ENCODE peak calls at places on chromosomes 6 and 20, in seven cellular contexts. One of them, this sample, is unnamed.

GRCh38 chr6:81241717-81242116 is 510.8 kb downstream of the TENT5A start:
- DNase-seq in AG09309: no peak
- DNase-seq in tibial nerve: no peak
- DNase-seq in skeletal muscle cell: no peak
- DNase-seq in endodermal cell: no peak
- DNase-seq in uterus: no peak
- DNase-seq in left ventricle myocardium inferior: no peak
- DNase-seq in this sample: peak

GRCh38 chr20:40807094-40807623 is 118.1 kb upstream of the MAFB start:
- DNase-seq in AG09309: no peak
- DNase-seq in tibial nerve: no peak
- DNase-seq in skeletal muscle cell: no peak
- DNase-seq in endodermal cell: peak
- DNase-seq in uterus: no peak
- DNase-seq in left ventricle myocardium inferior: no peak
- DNase-seq in this sample: no peak

GRCh38 chr6:29797120-29797519 is 30.5 kb upstream of the HLA-G start:
- DNase-seq in AG09309: peak
- DNase-seq in tibial nerve: no peak
- DNase-seq in skeletal muscle cell: peak
- DNase-seq in endodermal cell: no peak
- DNase-seq in uterus: no peak
- DNase-seq in left ventricle myocardium inferior: no peak
- DNase-seq in this sample: no peak

GRCh38 chr6:151548201-151548600 is 54.4 kb downstream of the CCDC170 start:
- DNase-seq in AG09309: no peak
- DNase-seq in tibial nerve: no peak
- DNase-seq in skeletal muscle cell: no peak
- DNase-seq in endodermal cell: no peak
- DNase-seq in uterus: no peak
- DNase-seq in left ventricle myocardium inferior: no peak
- DNase-seq in this sample: no peak

GRCh38 chr6:5213851-5214507 is 46.8 kb downstream of the LYRM4 start:
- DNase-seq in AG09309: no peak
- DNase-seq in tibial nerve: no peak
- DNase-seq in skeletal muscle cell: no peak
- DNase-seq in endodermal cell: no peak
- DNase-seq in uterus: no peak
- DNase-seq in left ventricle myocardium inferior: no peak
- DNase-seq in this sample: peak

GRCh38 chr20:35947489-35947888 is 6.8 kb downstream of the SCAND1 start:
- DNase-seq in AG09309: no peak
- DNase-seq in tibial nerve: no peak
- DNase-seq in skeletal muscle cell: no peak
- DNase-seq in endodermal cell: peak
- DNase-seq in uterus: no peak
- DNase-seq in left ventricle myocardium inferior: no peak
- DNase-seq in this sample: no peak

GRCh38 chr20:24672886-24673677 is 203.7 kb downstream of the SYNDIG1 start:
- DNase-seq in AG09309: peak
- DNase-seq in tibial nerve: no peak
- DNase-seq in skeletal muscle cell: peak
- DNase-seq in endodermal cell: no peak
- DNase-seq in uterus: no peak
- DNase-seq in left ventricle myocardium inferior: no peak
- DNase-seq in this sample: peak

GRCh38 chr6:89590133-89590532 is 48.4 kb downstream of the LYRM2 start:
- DNase-seq in AG09309: no peak
- DNase-seq in tibial nerve: no peak
- DNase-seq in skeletal muscle cell: no peak
- DNase-seq in endodermal cell: peak
- DNase-seq in uterus: no peak
- DNase-seq in left ventricle myocardium inferior: no peak
- DNase-seq in this sample: no peak

GRCh38 chr20:2460752-2461424 is 9.7 kb downstream of the SNRPB start:
- DNase-seq in AG09309: no peak
- DNase-seq in tibial nerve: no peak
- DNase-seq in skeletal muscle cell: no peak
- DNase-seq in endodermal cell: peak
- DNase-seq in uterus: no peak
- DNase-seq in left ventricle myocardium inferior: no peak
- DNase-seq in this sample: no peak

GRCh38 chr6:41732601-41733348 is 2.6 kb downstream of the TFEB start:
- DNase-seq in AG09309: no peak
- DNase-seq in tibial nerve: no peak
- DNase-seq in skeletal muscle cell: no peak
- DNase-seq in endodermal cell: peak
- DNase-seq in uterus: no peak
- DNase-seq in left ventricle myocardium inferior: no peak
- DNase-seq in this sample: peak

GRCh38 chr6:136774228-136775041 is 17.8 kb downstream of the MAP3K5 start:
- DNase-seq in AG09309: no peak
- DNase-seq in tibial nerve: no peak
- DNase-seq in skeletal muscle cell: no peak
- DNase-seq in endodermal cell: no peak
- DNase-seq in uterus: no peak
- DNase-seq in left ventricle myocardium inferior: no peak
- DNase-seq in this sample: peak

GRCh38 chr6:69719602-69720193 is 77.1 kb downstream of the LMBRD1 start:
- DNase-seq in AG09309: no peak
- DNase-seq in tibial nerve: no peak
- DNase-seq in skeletal muscle cell: no peak
- DNase-seq in endodermal cell: peak
- DNase-seq in uterus: no peak
- DNase-seq in left ventricle myocardium inferior: no peak
- DNase-seq in this sample: peak

GRCh38 chr6:137761072-137761471 is 106.0 kb upstream of the TNFAIP3 start:
- DNase-seq in AG09309: no peak
- DNase-seq in tibial nerve: no peak
- DNase-seq in skeletal muscle cell: no peak
- DNase-seq in endodermal cell: no peak
- DNase-seq in uterus: no peak
- DNase-seq in left ventricle myocardium inferior: no peak
- DNase-seq in this sample: no peak

GRCh38 chr6:119446623-119447008 is 97.1 kb upstream of the MAN1A1 start:
- DNase-seq in AG09309: peak
- DNase-seq in tibial nerve: no peak
- DNase-seq in skeletal muscle cell: peak
- DNase-seq in endodermal cell: no peak
- DNase-seq in uterus: peak
- DNase-seq in left ventricle myocardium inferior: no peak
- DNase-seq in this sample: peak

GRCh38 chr6:39848171-39848570 is 56.0 kb downstream of the DAAM2 start:
- DNase-seq in AG09309: no peak
- DNase-seq in tibial nerve: no peak
- DNase-seq in skeletal muscle cell: no peak
- DNase-seq in endodermal cell: no peak
- DNase-seq in uterus: no peak
- DNase-seq in left ventricle myocardium inferior: no peak
- DNase-seq in this sample: no peak

GRCh38 chr20:19885981-19886665 is 128.1 kb downstream of the RIN2 start:
- DNase-seq in AG09309: no peak
- DNase-seq in tibial nerve: no peak
- DNase-seq in skeletal muscle cell: no peak
- DNase-seq in endodermal cell: peak
- DNase-seq in uterus: peak
- DNase-seq in left ventricle myocardium inferior: peak
- DNase-seq in this sample: no peak

GRCh38 chr6:90586675-90587638 is at the start of gene MAP3K7:
- DNase-seq in AG09309: peak
- DNase-seq in tibial nerve: peak
- DNase-seq in skeletal muscle cell: peak
- DNase-seq in endodermal cell: peak
- DNase-seq in uterus: peak
- DNase-seq in left ventricle myocardium inferior: peak
- DNase-seq in this sample: peak

GRCh38 chr20:34023937-34024732 is 30.4 kb downstream of the RALY start:
- DNase-seq in AG09309: no peak
- DNase-seq in tibial nerve: no peak
- DNase-seq in skeletal muscle cell: peak
- DNase-seq in endodermal cell: no peak
- DNase-seq in uterus: no peak
- DNase-seq in left ventricle myocardium inferior: no peak
- DNase-seq in this sample: no peak

GRCh38 chr6:43884660-43885022 is 114.6 kb downstream of the VEGFA start:
- DNase-seq in AG09309: no peak
- DNase-seq in tibial nerve: no peak
- DNase-seq in skeletal muscle cell: no peak
- DNase-seq in endodermal cell: no peak
- DNase-seq in uterus: no peak
- DNase-seq in left ventricle myocardium inferior: no peak
- DNase-seq in this sample: no peak

GRCh38 chr6:136403166-136403980 is 113.7 kb upstream of the BCLAF1 start:
- DNase-seq in AG09309: peak
- DNase-seq in tibial nerve: no peak
- DNase-seq in skeletal muscle cell: peak
- DNase-seq in endodermal cell: no peak
- DNase-seq in uterus: peak
- DNase-seq in left ventricle myocardium inferior: no peak
- DNase-seq in this sample: peak

GRCh38 chr6:55913213-55914195 is 38.1 kb upstream of the BMP5 start:
- DNase-seq in AG09309: no peak
- DNase-seq in tibial nerve: no peak
- DNase-seq in skeletal muscle cell: no peak
- DNase-seq in endodermal cell: peak
- DNase-seq in uterus: no peak
- DNase-seq in left ventricle myocardium inferior: no peak
- DNase-seq in this sample: no peak

GRCh38 chr6:48087448-48087847 is 23.5 kb downstream of the PTCHD4 start:
- DNase-seq in AG09309: no peak
- DNase-seq in tibial nerve: no peak
- DNase-seq in skeletal muscle cell: no peak
- DNase-seq in endodermal cell: no peak
- DNase-seq in uterus: no peak
- DNase-seq in left ventricle myocardium inferior: no peak
- DNase-seq in this sample: peak

GRCh38 chr6:137637161-137637560 is 143.0 kb upstream of the OLIG3 start:
- DNase-seq in AG09309: peak
- DNase-seq in tibial nerve: no peak
- DNase-seq in skeletal muscle cell: peak
- DNase-seq in endodermal cell: no peak
- DNase-seq in uterus: no peak
- DNase-seq in left ventricle myocardium inferior: no peak
- DNase-seq in this sample: peak

GRCh38 chr6:168209420-168209819 is 110.2 kb downstream of the DACT2 start:
- DNase-seq in AG09309: no peak
- DNase-seq in tibial nerve: no peak
- DNase-seq in skeletal muscle cell: no peak
- DNase-seq in endodermal cell: peak
- DNase-seq in uterus: no peak
- DNase-seq in left ventricle myocardium inferior: no peak
- DNase-seq in this sample: no peak
- H3K4me3 ChIP-seq in AG09309: no peak
- H3K4me3 ChIP-seq in tibial nerve: no peak
- H3K4me3 ChIP-seq in skeletal muscle cell: no peak
- H3K4me3 ChIP-seq in endodermal cell: no peak
- H3K4me3 ChIP-seq in uterus: no peak
- H3K4me3 ChIP-seq in left ventricle myocardium inferior: no peak
- H3K4me3 ChIP-seq in this sample: no peak

DNA sequence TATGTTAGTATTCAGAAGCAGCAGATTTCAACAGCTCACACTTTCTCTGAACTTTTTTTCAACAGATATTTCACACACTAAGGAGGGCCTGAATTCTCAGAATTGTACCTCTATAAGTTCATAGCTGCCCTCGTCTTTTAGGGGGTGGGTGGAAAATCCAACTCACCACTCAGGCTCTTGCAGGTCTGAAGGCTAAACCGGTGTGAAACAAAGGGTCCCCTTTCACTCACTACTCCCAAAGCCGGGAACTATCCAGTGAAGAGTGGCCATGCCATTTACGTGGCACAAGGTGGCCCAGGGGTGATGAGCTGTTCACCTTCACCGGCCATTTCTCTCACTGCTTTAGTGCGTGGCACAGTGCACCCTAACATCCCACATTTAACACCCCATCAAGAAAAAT is 24.2 kb downstream of the TBC1D7 start:
- DNase-seq in AG09309: no peak
- DNase-seq in tibial nerve: no peak
- DNase-seq in skeletal muscle cell: no peak
- DNase-seq in endodermal cell: peak
- DNase-seq in uterus: no peak
- DNase-seq in left ventricle myocardium inferior: no peak
- DNase-seq in this sample: no peak
- H3K4me3 ChIP-seq in AG09309: no peak
- H3K4me3 ChIP-seq in tibial nerve: no peak
- H3K4me3 ChIP-seq in skeletal muscle cell: no peak
- H3K4me3 ChIP-seq in endodermal cell: no peak
- H3K4me3 ChIP-seq in uterus: no peak
- H3K4me3 ChIP-seq in left ventricle myocardium inferior: peak
- H3K4me3 ChIP-seq in this sample: no peak

DNA sequence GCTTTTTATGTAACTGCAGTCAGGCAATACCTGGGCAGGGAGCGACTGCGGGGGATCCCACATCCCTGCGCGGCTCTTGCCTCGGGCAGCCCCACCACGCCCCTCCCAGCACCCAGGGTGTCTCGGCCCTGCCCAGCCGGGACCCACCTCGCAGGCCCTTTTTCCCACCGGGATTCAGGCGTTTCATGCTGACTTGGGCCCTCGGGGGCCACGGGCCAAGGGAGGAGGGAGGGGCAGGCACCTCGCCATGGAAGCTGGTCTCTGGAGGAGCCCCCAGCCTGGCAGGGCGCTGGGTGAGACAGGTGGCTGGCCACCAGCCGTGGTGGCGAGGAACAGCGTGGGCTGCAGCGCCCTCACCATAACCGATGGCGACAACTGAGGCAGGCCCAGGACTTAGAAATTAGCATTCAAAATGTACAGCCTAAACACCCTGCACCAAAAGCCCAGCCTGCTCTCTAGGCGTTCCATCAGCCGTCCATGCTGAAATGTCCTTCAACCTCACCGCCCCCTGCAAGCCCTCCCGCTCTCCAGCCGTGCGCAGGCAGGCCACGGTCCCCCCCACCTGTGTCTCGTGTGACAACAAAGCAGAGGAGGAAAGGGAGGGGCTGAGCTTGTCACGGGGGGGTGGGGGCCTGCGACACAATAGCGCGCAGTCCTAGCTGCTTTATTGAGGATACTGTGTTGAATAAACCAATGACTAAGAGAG is 15.1 kb upstream of the FOXC1 start:
- DNase-seq in AG09309: no peak
- DNase-seq in tibial nerve: no peak
- DNase-seq in skeletal muscle cell: no peak
- DNase-seq in endodermal cell: peak
- DNase-seq in uterus: no peak
- DNase-seq in left ventricle myocardium inferior: no peak
- DNase-seq in this sample: no peak
- H3K4me3 ChIP-seq in AG09309: no peak
- H3K4me3 ChIP-seq in tibial nerve: no peak
- H3K4me3 ChIP-seq in skeletal muscle cell: no peak
- H3K4me3 ChIP-seq in endodermal cell: no peak
- H3K4me3 ChIP-seq in uterus: no peak
- H3K4me3 ChIP-seq in left ventricle myocardium inferior: no peak
- H3K4me3 ChIP-seq in this sample: no peak

DNA sequence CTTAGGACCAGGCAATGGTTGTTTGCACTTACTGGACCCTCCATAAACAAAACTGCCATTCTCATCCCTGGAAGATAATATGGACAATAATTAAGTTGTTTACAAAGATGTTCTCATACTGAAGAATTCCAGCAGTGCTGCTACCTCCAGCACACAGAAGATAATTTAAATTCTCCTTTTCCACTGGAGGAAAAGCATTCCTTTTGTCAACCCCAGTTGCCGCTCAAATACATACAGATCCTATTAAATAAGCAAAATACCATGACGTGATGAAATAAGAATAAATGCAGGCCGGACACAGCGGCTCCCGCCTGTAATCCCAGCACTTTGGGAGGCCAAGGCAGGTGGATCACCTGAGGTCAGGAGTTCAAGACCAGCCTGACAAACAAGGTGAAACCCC is 54.5 kb upstream of the IPCEF1 start:
- DNase-seq in AG09309: no peak
- DNase-seq in tibial nerve: no peak
- DNase-seq in skeletal muscle cell: no peak
- DNase-seq in endodermal cell: no peak
- DNase-seq in uterus: no peak
- DNase-seq in left ventricle myocardium inferior: no peak
- DNase-seq in this sample: no peak
- H3K4me3 ChIP-seq in AG09309: no peak
- H3K4me3 ChIP-seq in tibial nerve: no peak
- H3K4me3 ChIP-seq in skeletal muscle cell: no peak
- H3K4me3 ChIP-seq in endodermal cell: no peak
- H3K4me3 ChIP-seq in uterus: no peak
- H3K4me3 ChIP-seq in left ventricle myocardium inferior: no peak
- H3K4me3 ChIP-seq in this sample: no peak

This sample was measured in astrocyte of the spinal cord.